ENCODE peak calls at places on chromosome 3, in seven cellular contexts. V is MM.1S, P is left ventricle myocardium inferior, U is AG04450, C is suprapubic skin, W is ovary, D is astrocyte. Z is an unnamed sample.

GRCh38 chr3:17302774-17303173 is 418.0 kb downstream of the PLCL2 start:
- DNase-seq in W (no peak), P (peak; percentile 25), U (no peak), V (no peak), D (peak; percentile 62), C (no peak), Z (no peak)

GRCh38 chr3:111751961-111752360 is 107.1 kb upstream of the PHLDB2 start:
- DNase-seq in D (peak; percentile 91), P (no peak), U (peak; percentile 81), C (no peak), W (no peak), V (no peak), Z (no peak)

GRCh38 chr3:133412511-133413165 is 12.8 kb downstream of the BFSP2 start:
- DNase-seq in C (no peak), D (no peak), U (no peak), V (no peak), P (no peak), W (no peak), Z (no peak)

GRCh38 chr3:182501861-182502260 is 291.4 kb upstream of the ATP11B start:
- DNase-seq in V (no peak), U (no peak), C (no peak), W (no peak), P (no peak), D (peak; percentile 21), Z (no peak)

GRCh38 chr3:64056616-64057165 is 33.4 kb upstream of the PSMD6 start:
- DNase-seq in W (no peak), C (no peak), D (peak; percentile 96), V (no peak), U (peak; percentile 16), P (no peak), Z (no peak)

GRCh38 chr3:60000311-60001105 is 950.7 kb upstream of the CFAP20DC start:
- DNase-seq in C (no peak), D (no peak), W (no peak), U (no peak), V (no peak), P (no peak), Z (no peak)

GRCh38 chr3:139468407-139468806 is 7.9 kb downstream of the RBP2 start:
- DNase-seq in C (no peak), D (no peak), P (no peak), V (no peak), U (no peak), W (no peak), Z (no peak)

GRCh38 chr3:191290311-191291025 is 38.7 kb upstream of the CCDC50 start:
- DNase-seq in V (peak; percentile 67), C (no peak), W (no peak), D (peak; percentile 10), P (no peak), U (no peak), Z (no peak)

GRCh38 chr3:98945006-98945626 is 43.6 kb upstream of the DCBLD2 start:
- DNase-seq in D (peak; percentile 91), V (no peak), U (no peak), P (no peak), W (no peak), C (no peak), Z (no peak)

GRCh38 chr3:115092220-115092791 is 54.8 kb downstream of the ZBTB20 start:
- DNase-seq in P (peak; percentile 62), V (peak; percentile 60), C (peak; percentile 76), U (peak; percentile 42), D (peak; percentile 41), W (peak; percentile 53), Z (no peak)

GRCh38 chr3:156491192-156491591 is 63.7 kb downstream of the SSR3 start:
- DNase-seq in D (no peak), P (no peak), W (no peak), V (no peak), C (no peak), U (no peak), Z (no peak)

GRCh38 chr3:46889381-46890110 is 12.0 kb downstream of the PTH1R start:
- DNase-seq in W (peak; percentile 50), C (no peak), U (no peak), P (peak; percentile 55), D (no peak), V (no peak), Z (no peak)

DNA sequence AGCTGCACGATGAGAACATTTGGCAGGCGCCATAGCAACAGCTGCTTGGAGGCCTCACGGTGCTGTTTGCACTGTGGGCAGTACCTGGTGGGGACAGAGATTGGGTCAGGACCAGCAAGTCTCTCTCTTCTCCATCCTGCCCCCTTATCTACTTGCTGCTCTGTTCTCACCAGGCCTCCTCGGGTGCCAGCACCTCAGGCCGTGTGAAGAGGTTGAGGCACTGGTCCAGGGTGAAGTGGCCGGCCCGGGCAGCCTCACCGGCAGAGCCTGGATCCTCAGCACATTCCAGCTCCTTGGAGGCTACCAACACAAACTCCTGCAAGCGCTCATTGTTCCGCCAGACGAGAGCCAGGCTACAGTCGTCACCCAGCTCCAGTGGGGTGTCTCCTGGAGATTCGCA is 6.2 kb upstream of the QARS1 start:
- DNase-seq in P (no peak), U (no peak), W (no peak), V (no peak), D (no peak), C (no peak), Z (no peak)
- H3K27ac ChIP-seq in P (no peak overlapping the region), U (no peak overlapping the region), W (no peak overlapping the region), V (no peak overlapping the region), D (no peak overlapping the region), C (no peak overlapping the region), Z (no peak overlapping the region)

GRCh38 chr3:170330366-170330765 is 27.1 kb upstream of the SKIL start:
- DNase-seq in P (no peak), U (no peak), V (no peak), W (no peak), C (no peak), D (peak; percentile 51), Z (no peak)
- H3K27ac ChIP-seq in P (no peak overlapping the region), U (no peak overlapping the region), V (no peak overlapping the region), W (no peak overlapping the region), C (no peak overlapping the region), D (no peak overlapping the region), Z (no peak overlapping the region)

GRCh38 chr3:42130329-42131070 is 39.3 kb downstream of the TRAK1 start:
- DNase-seq in U (no peak), C (no peak), W (no peak), P (no peak), V (no peak), D (no peak), Z (no peak)
- H3K27ac ChIP-seq in U (no peak overlapping the region), C (no peak overlapping the region), W (no peak overlapping the region), P (no peak overlapping the region), V (no peak overlapping the region), D (no peak overlapping the region), Z (no peak overlapping the region)

GRCh38 chr3:69671082-69671952 is 67.9 kb upstream of the MITF start:
- DNase-seq in V (peak; percentile 39), U (no peak), P (peak; percentile 24), W (no peak), C (no peak), D (no peak), Z (no peak)

GRCh38 chr3:69665026-69665739 is 74.1 kb upstream of the MITF start:
- DNase-seq in P (no peak), U (no peak), D (peak; percentile 65), W (no peak), C (no peak), V (no peak), Z (no peak)

DNA sequence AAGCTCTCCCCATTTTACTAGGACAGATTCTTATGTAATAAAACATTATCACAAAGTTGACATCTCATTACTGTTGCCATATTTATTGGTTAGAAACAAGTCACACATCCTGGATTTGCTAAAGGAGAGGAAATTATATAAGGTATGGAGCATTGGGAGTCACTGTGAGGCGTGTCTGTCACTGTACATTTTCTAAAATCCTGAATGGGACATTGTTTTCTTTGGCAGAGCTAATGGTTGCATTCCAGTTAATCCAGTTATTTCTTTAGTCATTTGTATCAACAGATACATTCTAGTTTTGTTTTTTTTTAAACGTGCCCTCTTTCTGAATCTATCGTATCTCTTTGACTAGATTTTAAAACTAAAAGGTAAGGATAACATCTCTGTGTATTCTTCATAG is 70.2 kb upstream of the MITF start:
- DNase-seq in U (no peak), P (no peak), W (no peak), C (no peak), V (no peak), D (no peak), Z (no peak)
- H3K27ac ChIP-seq in U (no peak overlapping the region), P (no peak overlapping the region), W (no peak overlapping the region), C (no peak overlapping the region), V (no peak overlapping the region), D (no peak overlapping the region), Z (no peak overlapping the region)

GRCh38 chr3:757711-758110 is 335.1 kb upstream of the CNTN6 start:
- DNase-seq in V (no peak), C (no peak), D (no peak), P (no peak), W (no peak), U (no peak), Z (no peak)
- H3K27ac ChIP-seq in V (no peak overlapping the region), C (no peak overlapping the region), D (no peak overlapping the region), P (no peak overlapping the region), W (no peak overlapping the region), U (no peak overlapping the region), Z (no peak overlapping the region)

DNA sequence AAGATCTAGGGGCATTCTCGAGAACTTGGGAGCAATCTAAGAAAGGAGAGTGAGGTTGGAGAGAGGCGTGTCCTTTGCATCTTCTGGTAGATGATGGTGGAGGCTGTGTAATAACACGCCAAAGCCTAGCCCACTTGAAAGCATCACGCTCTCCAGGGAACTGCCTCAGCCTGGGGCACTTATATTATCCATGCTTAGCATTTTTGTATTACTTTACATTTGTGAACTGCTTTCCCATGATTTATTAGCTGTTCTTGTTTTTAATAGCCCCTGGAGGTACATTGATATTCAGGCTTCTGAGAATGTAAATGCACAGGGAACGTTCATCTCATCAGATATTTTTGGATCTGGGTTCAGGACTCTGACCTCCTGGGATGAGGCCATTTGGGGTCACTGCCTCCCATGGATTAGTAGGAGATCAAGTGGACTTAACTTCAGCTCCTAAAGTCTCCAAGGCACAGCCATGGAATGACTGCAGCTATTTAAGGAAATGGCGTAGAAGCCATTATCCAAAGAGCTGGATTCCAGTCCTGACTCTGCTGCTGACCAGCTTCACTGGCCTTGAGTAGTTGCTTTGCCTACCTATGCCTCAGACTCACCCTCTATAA is 124.9 kb downstream of the LPP start:
- DNase-seq in W (no peak), D (no peak), U (no peak), V (no peak), P (no peak), C (no peak), Z (no peak)
- H3K27ac ChIP-seq in W (no peak overlapping the region), D (no peak overlapping the region), U (no peak overlapping the region), V (no peak overlapping the region), P (peak overlapping the region; percentile 37), C (no peak overlapping the region), Z (peak overlapping the region; percentile 59)

DNA sequence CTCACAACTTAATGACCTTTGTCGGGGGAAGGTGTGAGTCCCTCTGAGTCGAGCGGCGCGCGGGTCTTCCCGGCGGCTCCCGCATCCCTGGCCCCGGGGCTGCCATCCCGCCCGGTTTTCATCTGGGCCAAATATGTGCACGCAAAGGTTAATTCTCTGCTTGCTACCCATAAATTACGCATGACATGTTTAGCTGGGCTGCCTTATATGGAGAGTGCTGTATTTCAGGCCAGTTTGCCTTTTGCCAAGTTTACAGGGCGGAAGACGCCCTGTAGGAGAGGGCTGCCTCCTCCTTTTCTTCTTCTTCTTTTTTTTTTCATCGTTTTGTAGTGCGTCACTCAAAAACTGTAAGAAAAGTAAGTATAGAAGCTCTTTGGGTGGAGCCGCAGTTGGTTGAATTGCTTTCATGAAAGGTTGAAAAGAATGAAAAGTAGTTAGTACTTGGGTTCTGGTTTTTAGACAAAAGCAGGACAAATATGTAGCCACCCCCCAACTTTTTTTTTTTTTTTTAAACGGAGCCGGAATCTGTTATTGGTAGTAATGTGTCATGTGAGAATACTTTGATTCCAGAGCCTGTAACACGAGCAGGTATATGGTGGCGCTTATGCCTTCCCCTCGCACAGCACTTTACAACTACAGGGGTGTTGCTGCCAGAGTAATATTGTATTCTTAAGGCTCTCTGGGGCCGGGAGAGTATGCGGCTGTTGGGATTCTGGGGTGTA is 855 bp downstream of the MBNL1 start:
- DNase-seq in V (peak; percentile 62), D (peak; percentile 92), W (peak; percentile 33), C (peak; percentile 79), U (peak; percentile 89), P (no peak), Z (peak; percentile 77)
- H3K27ac ChIP-seq in V (peak overlapping the region; percentile 96), D (peak overlapping the region; percentile 93), W (peak overlapping the region; percentile 97), C (peak overlapping the region; percentile 100), U (peak overlapping the region; percentile 97), P (peak overlapping the region; percentile 99), Z (peak overlapping the region; percentile 100)